ENCODE peak calls at places on chromosome 11, in ten cellular contexts. D is tibial nerve, Y is heart left ventricle, T is IMR-90, P is Peyer's patch, G is K562, H is body of pancreas, N is transverse colon, C is GM12891, R is A549. M is an unnamed sample.

GRCh38 chr11:61780581-61781162 is 11.7 kb downstream of the TMEM258 start:
- DNase-seq in D (no peak), Y (no peak), T (no peak), P (no peak), G (no peak), H (no peak), N (no peak), C (no peak), R (no peak), M (no peak)

GRCh38 chr11:46356911-46357482 is 9.7 kb downstream of the DGKZ start:
- DNase-seq in D (no peak), Y (no peak), T (peak), P (no peak), G (no peak), H (no peak), N (no peak), C (no peak), R (no peak), M (no peak)

GRCh38 chr11:6812391-6813005 is 13.0 kb upstream of the OR6A2 start:
- DNase-seq in D (no peak), Y (no peak), T (peak), P (no peak), G (peak), H (no peak), N (no peak), C (peak), R (peak), M (no peak)

GRCh38 chr11:125892071-125892470 is 4.6 kb downstream of the HYLS1 start:
- DNase-seq in D (no peak), Y (no peak), T (peak), P (no peak), G (no peak), H (no peak), N (no peak), C (no peak), R (peak), M (no peak)

GRCh38 chr11:128501576-128502549 is 85.5 kb downstream of the ETS1 start:
- DNase-seq in D (no peak), Y (peak), T (peak), P (no peak), G (no peak), H (peak), N (no peak), C (no peak), R (no peak), M (no peak)

GRCh38 chr11:103326070-103326794 is 217.0 kb downstream of the DYNC2H1 start:
- DNase-seq in D (no peak), Y (peak), T (peak), P (no peak), G (peak), H (peak), N (peak), C (peak), R (peak), M (no peak)

GRCh38 chr11:65334696-65335295 is 1.1 kb downstream of the DPF2 start:
- DNase-seq in D (no peak), Y (no peak), T (no peak), P (no peak), G (no peak), H (no peak), N (no peak), C (no peak), R (no peak), M (no peak)

GRCh38 chr11:44575288-44575672 is 9.8 kb downstream of the CD82 start:
- DNase-seq in D (no peak), Y (no peak), T (peak), P (peak), G (no peak), H (no peak), N (no peak), C (no peak), R (no peak), M (no peak)

GRCh38 chr11:111925953-111926352 is 7.2 kb downstream of the C11orf52 start:
- DNase-seq in D (no peak), Y (no peak), T (no peak), P (no peak), G (no peak), H (no peak), N (no peak), C (no peak), R (no peak), M (no peak)

GRCh38 chr11:111923351-111923788 is 4.7 kb downstream of the C11orf52 start:
- DNase-seq in D (no peak), Y (no peak), T (peak), P (no peak), G (no peak), H (no peak), N (no peak), C (no peak), R (no peak), M (no peak)

GRCh38 chr11:111930472-111930871 is 6.7 kb upstream of the DIXDC1 start:
- DNase-seq in D (no peak), Y (no peak), T (no peak), P (no peak), G (no peak), H (no peak), N (no peak), C (no peak), R (no peak), M (no peak)

GRCh38 chr11:111923951-111924350 is 5.2 kb downstream of the C11orf52 start:
- DNase-seq in D (no peak), Y (no peak), T (no peak), P (no peak), G (no peak), H (no peak), N (no peak), C (no peak), R (no peak), M (no peak)

GRCh38 chr11:111926505-111927391 is 8.0 kb downstream of the C11orf52 start:
- DNase-seq in D (peak), Y (peak), T (peak), P (peak), G (peak), H (peak), N (peak), C (peak), R (peak), M (peak)
- TF ChIP-seq POLR2A in D (peak), Y (peak), T (peak), P (no peak), G (peak), H (peak), N (peak), C (no peak), R (peak), M (peak)

GRCh38 chr11:13103962-13104554 is 94.9 kb downstream of the RASSF10 start:
- DNase-seq in D (no peak), Y (no peak), T (no peak), P (no peak), G (no peak), H (no peak), N (no peak), C (no peak), R (no peak), M (no peak)

GRCh38 chr11:13104619-13105236 is 95.6 kb downstream of the RASSF10 start:
- DNase-seq in D (no peak), Y (no peak), T (no peak), P (no peak), G (no peak), H (no peak), N (no peak), C (no peak), R (no peak), M (no peak)

GRCh38 chr11:13107544-13108044 is 98.5 kb downstream of the RASSF10 start:
- DNase-seq in D (no peak), Y (no peak), T (no peak), P (no peak), G (no peak), H (no peak), N (no peak), C (no peak), R (no peak), M (no peak)

GRCh38 chr11:13102865-13103539 is 93.9 kb downstream of the RASSF10 start:
- DNase-seq in D (no peak), Y (no peak), T (no peak), P (no peak), G (peak), H (no peak), N (no peak), C (no peak), R (no peak), M (no peak)

DNA sequence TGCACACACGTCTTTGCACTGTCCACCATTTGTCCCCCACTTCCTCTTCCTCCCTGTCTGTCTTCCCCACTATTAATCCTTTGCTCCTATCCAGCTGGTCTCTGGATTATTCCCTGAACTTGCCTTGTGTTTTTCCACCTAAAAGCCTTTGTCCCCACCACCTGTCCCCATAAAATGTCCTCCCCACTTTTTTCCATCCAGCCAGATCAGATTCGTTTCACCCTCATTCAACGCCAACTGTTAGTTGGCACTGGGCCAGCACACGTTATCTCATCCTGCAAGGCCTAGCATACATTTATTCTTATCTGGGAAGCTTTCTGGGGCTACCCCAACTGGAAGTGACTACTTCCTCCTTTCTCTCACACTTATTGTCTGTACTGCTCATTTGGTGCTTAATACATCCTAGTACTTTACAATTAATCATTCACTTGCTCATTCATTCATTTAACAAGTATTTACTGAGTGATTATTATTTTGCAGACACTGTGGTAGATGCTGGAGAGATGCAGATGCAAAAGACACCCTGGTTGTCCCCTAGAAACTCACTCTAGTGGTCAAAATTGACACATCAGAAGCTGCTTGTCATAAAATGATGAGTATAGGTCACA is 96.2 kb downstream of the RASSF10 start:
- DNase-seq in D (no peak), Y (peak), T (no peak), P (no peak), G (peak), H (peak), N (peak), C (no peak), R (no peak), M (no peak)
- TF ChIP-seq POLR2A in D (no peak), Y (no peak), T (no peak), P (no peak), G (no peak), H (no peak), N (no peak), C (no peak), R (no peak), M (no peak)

GRCh38 chr11:69267395-69267805 is 26.6 kb upstream of the MYEOV start:
- DNase-seq in D (no peak), Y (no peak), T (no peak), P (no peak), G (no peak), H (no peak), N (no peak), C (no peak), R (no peak), M (no peak)
- TF ChIP-seq POLR2A in D (no peak), Y (no peak), T (no peak), P (no peak), G (no peak), H (no peak), N (no peak), C (no peak), R (no peak), M (no peak)

GRCh38 chr11:79045811-79046304 is 395.0 kb downstream of the TENM4 start:
- DNase-seq in D (no peak), Y (no peak), T (peak), P (no peak), G (no peak), H (no peak), N (no peak), C (no peak), R (no peak), M (peak)
- TF ChIP-seq POLR2A in D (no peak), Y (no peak), T (no peak), P (no peak), G (no peak), H (no peak), N (no peak), C (no peak), R (no peak), M (no peak)